ENCODE peak calls at places on chromosomes 1 and 21, in seven cellular contexts. V is stomach, A is A549, W is breast epithelium, H is uterus, T is adrenal gland, X is ovary. G is an unnamed sample.
A peak's percentile ranks its signal among the peaks of the same experiment; 100 is the strongest.

GRCh38 chr1:51019811-51020210 is 49.8 kb downstream of the CDKN2C start:
- DNase-seq in V (no peak), A (no peak), W (no peak), H (no peak), T (no peak), X (no peak), G (no peak)

GRCh38 chr1:182348916-182349747 is 42.5 kb downstream of the GLUL start:
- DNase-seq in V (no peak), A (no peak), W (no peak), H (peak; percentile 33), T (peak; percentile 13), X (no peak), G (peak; percentile 55)

GRCh38 chr1:117198097-117198496 is 12.6 kb downstream of the VTCN1 start:
- DNase-seq in V (no peak), A (no peak), W (no peak), H (no peak), T (no peak), X (no peak), G (no peak)

GRCh38 chr21:42594616-42595280 is 58.7 kb upstream of the PDE9A start:
- DNase-seq in V (no peak), A (no peak), W (peak; percentile 28), H (no peak), T (no peak), X (no peak), G (no peak)

GRCh38 chr1:40309374-40310128 is 7.5 kb downstream of the COL9A2 start:
- DNase-seq in V (no peak), A (no peak), W (no peak), H (no peak), T (no peak), X (no peak), G (no peak)

GRCh38 chr1:223048026-223048425 is 95.0 kb downstream of the TLR5 start:
- DNase-seq in V (no peak), A (no peak), W (no peak), H (no peak), T (no peak), X (no peak), G (no peak)

GRCh38 chr1:213366141-213366831 is 315.2 kb downstream of the RPS6KC1 start:
- DNase-seq in V (no peak), A (no peak), W (no peak), H (no peak), T (no peak), X (no peak), G (no peak)

GRCh38 chr1:34753163-34753562 is 1.7 kb upstream of the GJB5 start:
- DNase-seq in V (no peak), A (no peak), W (no peak), H (no peak), T (no peak), X (no peak), G (no peak)

GRCh38 chr1:7985851-7986612 is 24.5 kb downstream of the PARK7 start:
- DNase-seq in V (no peak), A (no peak), W (no peak), H (no peak), T (peak; percentile 23), X (no peak), G (no peak)

GRCh38 chr1:176699821-176700220 is 236.8 kb downstream of the PAPPA2 start:
- DNase-seq in V (no peak), A (no peak), W (no peak), H (no peak), T (no peak), X (no peak), G (no peak)

GRCh38 chr1:228087771-228088251 is 5.3 kb downstream of the ARF1 start:
- DNase-seq in V (no peak), A (no peak), W (peak; percentile 42), H (no peak), T (peak; percentile 69), X (peak; percentile 10), G (no peak)

GRCh38 chr1:52669696-52670095 is 28.5 kb downstream of the COA7 start:
- DNase-seq in V (no peak), A (no peak), W (no peak), H (no peak), T (no peak), X (no peak), G (no peak)

GRCh38 chr1:198693321-198693720 is 54.5 kb downstream of the PTPRC start:
- DNase-seq in V (no peak), A (no peak), W (no peak), H (no peak), T (no peak), X (no peak), G (no peak)

GRCh38 chr1:186440584-186440983 is 20.3 kb downstream of the PDC start:
- DNase-seq in V (no peak), A (peak; percentile 5), W (no peak), H (no peak), T (no peak), X (no peak), G (no peak)

GRCh38 chr1:12434174-12434573 is 183.8 kb downstream of the DHRS3 start:
- DNase-seq in V (no peak), A (no peak), W (no peak), H (no peak), T (no peak), X (no peak), G (no peak)

GRCh38 chr1:20209471-20209870 is 23.2 kb upstream of the PLA2G2C start:
- DNase-seq in V (no peak), A (no peak), W (no peak), H (no peak), T (no peak), X (no peak), G (no peak)

GRCh38 chr1:111323231-111323630 is 32.6 kb downstream of the CHIA start:
- DNase-seq in V (no peak), A (no peak), W (no peak), H (no peak), T (no peak), X (no peak), G (no peak)

GRCh38 chr1:186102559-186103148 is 272.4 kb downstream of the TPR start:
- DNase-seq in V (no peak), A (no peak), W (no peak), H (no peak), T (peak; percentile 22), X (no peak), G (no peak)

GRCh38 chr1:41358152-41358937 is 2.9 kb upstream of the FOXO6 start:
- DNase-seq in V (no peak), A (no peak), W (no peak), H (peak; percentile 11), T (no peak), X (peak; percentile 15), G (peak; percentile 84)

DNA sequence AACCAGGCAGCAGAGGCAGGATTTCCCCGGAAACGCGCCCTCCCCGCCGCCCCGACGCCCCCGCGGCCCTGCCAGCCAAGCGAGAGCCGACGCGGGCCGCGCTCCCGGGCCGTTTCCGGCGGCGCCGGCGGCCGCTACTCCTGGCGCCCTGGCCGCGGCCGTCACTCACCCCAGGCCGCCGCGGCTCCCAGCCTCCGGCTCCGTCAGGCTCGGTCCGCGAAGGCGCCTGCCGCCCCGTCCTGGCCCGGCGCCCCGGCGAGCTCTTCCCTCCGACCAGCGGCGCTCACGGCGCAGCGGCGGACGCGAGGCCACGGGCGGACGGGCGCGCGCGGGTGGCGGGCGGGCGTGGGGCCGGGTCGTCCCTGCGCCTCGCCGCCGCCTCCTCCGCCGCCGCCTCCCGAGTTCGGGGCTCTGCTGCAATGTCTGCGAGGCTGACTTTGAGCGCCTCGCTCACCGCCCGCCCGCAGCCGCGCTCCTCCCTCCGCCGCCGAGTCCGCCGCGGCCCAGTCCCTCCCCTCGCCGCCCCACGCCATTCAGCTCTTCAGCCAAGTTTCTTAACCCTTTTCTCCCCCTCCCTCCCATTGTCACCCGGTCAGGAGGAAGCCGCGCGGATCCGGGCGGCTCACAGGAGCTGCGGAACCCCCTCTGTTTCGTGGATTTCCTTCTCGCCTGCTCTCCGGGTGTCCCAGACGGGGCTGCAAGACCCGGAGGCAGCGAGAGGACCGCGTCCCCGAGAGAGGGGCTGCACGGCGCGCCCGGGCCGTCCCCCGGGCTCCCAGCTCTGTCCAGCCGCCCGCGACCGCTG is at the start of gene NRIP1:
- DNase-seq in V (peak; percentile 92), A (peak; percentile 31), W (peak; percentile 92), H (peak; percentile 91), T (peak; percentile 92), X (peak; percentile 90), G (no peak)
- TF ChIP-seq POLR2A in V (no peak), A (peak; percentile 79), W (peak; percentile 44), H (peak; percentile 95), T (peak; percentile 90), X (peak; percentile 56), G (no peak)

GRCh38 chr1:9426291-9426711 is 113.0 kb upstream of the SLC25A33 start:
- DNase-seq in V (peak; percentile 50), A (no peak), W (no peak), H (no peak), T (no peak), X (no peak), G (no peak)

GRCh38 chr1:9425859-9426258 is 113.4 kb upstream of the SLC25A33 start:
- DNase-seq in V (no peak), A (no peak), W (no peak), H (no peak), T (no peak), X (no peak), G (no peak)

GRCh38 chr1:9422321-9422720 is 116.9 kb upstream of the SLC25A33 start:
- DNase-seq in V (no peak), A (no peak), W (no peak), H (no peak), T (no peak), X (no peak), G (no peak)

GRCh38 chr1:9422921-9423505 is 116.3 kb upstream of the SLC25A33 start:
- DNase-seq in V (no peak), A (no peak), W (no peak), H (no peak), T (no peak), X (no peak), G (no peak)

GRCh38 chr1:9424278-9424677 is 115.0 kb upstream of the SLC25A33 start:
- DNase-seq in V (no peak), A (no peak), W (no peak), H (no peak), T (no peak), X (no peak), G (no peak)
- H3K4me1 ChIP-seq in V (peaks cover under 1% of the 10 kb centered on the region), A (peaks cover 6% of the 10 kb centered on the region), W (no peaks in the 10 kb centered on the region), H (no peaks in the 10 kb centered on the region), T (peaks cover 6% of the 10 kb centered on the region), X (no peaks in the 10 kb centered on the region), G (peaks cover 7% of the 10 kb centered on the region)

GRCh38 chr1:87450615-87451209 is 122.0 kb downstream of the LMO4 start:
- DNase-seq in V (peak; percentile 29), A (no peak), W (no peak), H (no peak), T (peak; percentile 3), X (no peak), G (no peak)
- TF ChIP-seq CTCF in V (no peak), A (no peak), W (no peak), H (no peak), T (no peak), X (no peak), G (no peak)

DNA sequence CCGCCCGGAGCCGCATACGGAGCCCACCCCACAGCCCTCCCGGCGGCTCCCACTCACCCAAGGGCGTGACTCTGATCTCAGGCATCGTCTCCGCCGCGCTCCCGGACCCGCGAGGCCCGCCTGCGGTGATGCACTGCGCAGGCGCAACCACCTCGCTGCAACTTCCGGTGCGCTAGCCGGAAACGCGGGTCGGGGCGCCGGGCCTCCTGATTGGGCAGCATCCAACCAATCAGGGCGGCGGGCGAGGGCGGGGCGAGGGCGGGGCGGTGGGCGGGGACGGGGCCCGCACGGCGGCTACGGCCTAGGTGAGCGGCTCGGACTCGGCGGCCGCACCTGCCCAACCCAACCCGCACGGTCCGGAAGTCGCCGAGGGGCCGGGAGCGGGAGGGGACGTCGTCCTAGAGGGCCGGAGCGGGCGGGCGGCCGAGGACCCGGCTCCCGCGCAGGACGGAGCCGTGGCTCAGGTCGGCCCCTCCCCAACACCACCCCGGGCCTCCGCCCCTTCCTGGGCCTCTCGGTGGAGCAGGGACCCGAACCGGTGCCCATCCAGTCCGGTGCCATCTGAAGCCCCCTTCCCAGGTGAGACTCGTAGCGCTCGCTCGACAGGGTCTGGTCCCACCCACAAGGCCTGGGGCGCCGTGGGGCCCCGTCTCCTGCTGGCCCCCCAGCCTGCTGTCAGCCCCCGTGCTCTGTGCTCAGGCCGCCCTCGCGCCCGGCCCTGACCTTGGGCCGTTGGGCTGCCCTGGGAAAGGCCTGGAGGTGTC is at the start of the genes CPTP and INTS11:
- DNase-seq in V (peak; percentile 95), A (peak; percentile 73), W (peak; percentile 96), H (peak; percentile 93), T (peak; percentile 95), X (peak; percentile 94), G (no peak)
- TF ChIP-seq POLR2A in V (no peak), A (peak; percentile 67), W (peak; percentile 38), H (peak; percentile 90), T (peak; percentile 35), X (peak; percentile 70), G (no peak)

G was measured in vagina.